ENCODE peak calls at places on chromosome 14, in four cellular contexts. One of them, this sample, is unnamed.

GRCh38 chr14:37618498-37619041 is 23.1 kb downstream of the TTC6 start:
- DNase-seq in A673: no peak
- DNase-seq in mammary epithelial cell: no peak
- DNase-seq in heart left ventricle: no peak
- DNase-seq in this sample: no peak

GRCh38 chr14:103708750-103709187 is 6.5 kb downstream of the XRCC3 start:
- DNase-seq in A673: no peak
- DNase-seq in mammary epithelial cell: no peak
- DNase-seq in heart left ventricle: no peak
- DNase-seq in this sample: no peak

GRCh38 chr14:58832010-58832409 is 194.2 kb downstream of the DACT1 start:
- DNase-seq in A673: no peak
- DNase-seq in mammary epithelial cell: peak; percentile 8
- DNase-seq in heart left ventricle: no peak
- DNase-seq in this sample: peak; percentile 41

GRCh38 chr14:63713765-63714164 is 14.1 kb downstream of the SGPP1 start:
- DNase-seq in A673: no peak
- DNase-seq in mammary epithelial cell: peak; percentile 69
- DNase-seq in heart left ventricle: no peak
- DNase-seq in this sample: peak; percentile 79

GRCh38 chr14:103521438-103521961 is 1.1 kb downstream of the CKB start:
- DNase-seq in A673: peak; percentile 51
- DNase-seq in mammary epithelial cell: no peak
- DNase-seq in heart left ventricle: peak; percentile 71
- DNase-seq in this sample: no peak

GRCh38 chr14:53209370-53209769 is 56.2 kb upstream of the DDHD1 start:
- DNase-seq in A673: no peak
- DNase-seq in mammary epithelial cell: no peak
- DNase-seq in heart left ventricle: no peak
- DNase-seq in this sample: no peak

GRCh38 chr14:63179383-63179782 is 24.9 kb upstream of the RHOJ start:
- DNase-seq in A673: no peak
- DNase-seq in mammary epithelial cell: peak; percentile 69
- DNase-seq in heart left ventricle: no peak
- DNase-seq in this sample: peak; percentile 76

GRCh38 chr14:91496790-91497189 is 13.3 kb downstream of the PPP4R3A start:
- DNase-seq in A673: no peak
- DNase-seq in mammary epithelial cell: no peak
- DNase-seq in heart left ventricle: no peak
- DNase-seq in this sample: no peak

GRCh38 chr14:73757876-73758391 is 43.8 kb upstream of the PNMA1 start:
- DNase-seq in A673: no peak
- DNase-seq in mammary epithelial cell: no peak
- DNase-seq in heart left ventricle: no peak
- DNase-seq in this sample: no peak

GRCh38 chr14:22668417-22668816 is 24.3 kb upstream of the OR6J1 start:
- DNase-seq in A673: no peak
- DNase-seq in mammary epithelial cell: no peak
- DNase-seq in heart left ventricle: no peak
- DNase-seq in this sample: no peak

GRCh38 chr14:93715279-93715927 is 72.9 kb downstream of the PRIMA1 start:
- DNase-seq in A673: no peak
- DNase-seq in mammary epithelial cell: no peak
- DNase-seq in heart left ventricle: no peak
- DNase-seq in this sample: no peak

GRCh38 chr14:54348923-54349615 is 47.7 kb upstream of the CDKN3 start:
- DNase-seq in A673: peak; percentile 43
- DNase-seq in mammary epithelial cell: no peak
- DNase-seq in heart left ventricle: peak; percentile 40
- DNase-seq in this sample: no peak

GRCh38 chr14:24664366-24664765 is 30.4 kb upstream of the GZMB start:
- DNase-seq in A673: no peak
- DNase-seq in mammary epithelial cell: peak; percentile 65
- DNase-seq in heart left ventricle: no peak
- DNase-seq in this sample: peak; percentile 57

GRCh38 chr14:51792819-51793218 is 67.6 kb upstream of the GNG2 start:
- DNase-seq in A673: no peak
- DNase-seq in mammary epithelial cell: no peak
- DNase-seq in heart left ventricle: no peak
- DNase-seq in this sample: no peak

GRCh38 chr14:52279405-52279804 is 11.9 kb downstream of the PTGDR start:
- DNase-seq in A673: no peak
- DNase-seq in mammary epithelial cell: peak; percentile 87
- DNase-seq in heart left ventricle: no peak
- DNase-seq in this sample: peak; percentile 58

GRCh38 chr14:47675239-47675488 is 241 bp downstream of the MDGA2 start:
- DNase-seq in A673: no peak
- DNase-seq in mammary epithelial cell: peak; percentile 0
- DNase-seq in heart left ventricle: no peak
- DNase-seq in this sample: no peak

GRCh38 chr14:85867450-85867849 is 337.5 kb downstream of the FLRT2 start:
- DNase-seq in A673: peak; percentile 21
- DNase-seq in mammary epithelial cell: no peak
- DNase-seq in heart left ventricle: no peak
- DNase-seq in this sample: peak; percentile 2

GRCh38 chr14:76426161-76426696 is 50.3 kb downstream of the ESRRB start:
- DNase-seq in A673: peak; percentile 49
- DNase-seq in mammary epithelial cell: no peak
- DNase-seq in heart left ventricle: no peak
- DNase-seq in this sample: no peak

GRCh38 chr14:37078131-37078530 is 94.3 kb downstream of the SLC25A21 start:
- DNase-seq in A673: no peak
- DNase-seq in mammary epithelial cell: no peak
- DNase-seq in heart left ventricle: no peak
- DNase-seq in this sample: no peak

GRCh38 chr14:68521557-68521901 is 271.3 kb downstream of the ZFP36L1 start:
- DNase-seq in A673: no peak
- DNase-seq in mammary epithelial cell: no peak
- DNase-seq in heart left ventricle: no peak
- DNase-seq in this sample: no peak

GRCh38 chr14:68522510-68523325 is 270.1 kb downstream of the ZFP36L1 start:
- DNase-seq in A673: peak; percentile 37
- DNase-seq in mammary epithelial cell: no peak
- DNase-seq in heart left ventricle: no peak
- DNase-seq in this sample: no peak

GRCh38 chr14:68523994-68524725 is 268.7 kb downstream of the ZFP36L1 start:
- DNase-seq in A673: no peak
- DNase-seq in mammary epithelial cell: no peak
- DNase-seq in heart left ventricle: no peak
- DNase-seq in this sample: no peak

GRCh38 chr14:68521952-68522509 is 270.8 kb downstream of the ZFP36L1 start:
- DNase-seq in A673: no peak
- DNase-seq in mammary epithelial cell: no peak
- DNase-seq in heart left ventricle: no peak
- DNase-seq in this sample: no peak

DNA sequence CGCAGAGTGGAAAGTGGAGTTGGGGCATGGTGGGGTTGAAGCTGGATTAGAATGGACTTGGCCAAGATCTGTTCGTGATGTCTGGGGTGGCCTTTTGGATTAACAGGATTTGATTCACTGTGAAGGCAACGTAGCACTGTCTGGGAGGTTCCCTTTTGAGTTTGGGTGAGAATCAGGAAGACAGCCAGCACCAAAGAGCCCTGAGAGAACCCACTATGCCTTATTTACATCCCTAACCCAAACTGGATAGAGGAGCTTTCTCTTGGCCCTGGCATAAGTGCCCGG is 269.6 kb downstream of the ZFP36L1 start:
- DNase-seq in A673: no peak
- DNase-seq in mammary epithelial cell: no peak
- DNase-seq in heart left ventricle: no peak
- DNase-seq in this sample: no peak
- H3K4me3 ChIP-seq in A673: no peak overlapping the region
- H3K4me3 ChIP-seq in mammary epithelial cell: no peak overlapping the region
- H3K4me3 ChIP-seq in heart left ventricle: no peak overlapping the region
- H3K4me3 ChIP-seq in this sample: no peak overlapping the region

GRCh38 chr14:83702619-83703018 is 1827.3 kb upstream of the FLRT2 start:
- DNase-seq in A673: no peak
- DNase-seq in mammary epithelial cell: no peak
- DNase-seq in heart left ventricle: no peak
- DNase-seq in this sample: no peak

GRCh38 chr14:83709116-83709515 is 1820.8 kb upstream of the FLRT2 start:
- DNase-seq in A673: no peak
- DNase-seq in mammary epithelial cell: no peak
- DNase-seq in heart left ventricle: no peak
- DNase-seq in this sample: peak; percentile 75

GRCh38 chr14:83707056-83707455 is 1822.9 kb upstream of the FLRT2 start:
- DNase-seq in A673: no peak
- DNase-seq in mammary epithelial cell: no peak
- DNase-seq in heart left ventricle: no peak
- DNase-seq in this sample: peak; percentile 69

GRCh38 chr14:83706555-83706954 is 1823.4 kb upstream of the FLRT2 start:
- DNase-seq in A673: peak; percentile 63
- DNase-seq in mammary epithelial cell: no peak
- DNase-seq in heart left ventricle: no peak
- DNase-seq in this sample: no peak
- TF ChIP-seq CTCF in A673: no peak
- TF ChIP-seq CTCF in mammary epithelial cell: no peak
- TF ChIP-seq CTCF in heart left ventricle: no peak
- TF ChIP-seq CTCF in this sample: no peak

GRCh38 chr14:75294649-75295033 is 16.0 kb downstream of the FOS start:
- DNase-seq in A673: peak; percentile 51
- DNase-seq in mammary epithelial cell: no peak
- DNase-seq in heart left ventricle: no peak
- DNase-seq in this sample: no peak

GRCh38 chr14:75293920-75294648 is 15.5 kb downstream of the FOS start:
- DNase-seq in A673: peak; percentile 94
- DNase-seq in mammary epithelial cell: peak; percentile 95
- DNase-seq in heart left ventricle: peak; percentile 97
- DNase-seq in this sample: peak; percentile 92

GRCh38 chr14:75297417-75298040 is 18.9 kb downstream of the FOS start:
- DNase-seq in A673: no peak
- DNase-seq in mammary epithelial cell: no peak
- DNase-seq in heart left ventricle: no peak
- DNase-seq in this sample: no peak

GRCh38 chr14:75295061-75295461 is 16.4 kb downstream of the FOS start:
- DNase-seq in A673: peak; percentile 68
- DNase-seq in mammary epithelial cell: peak; percentile 38
- DNase-seq in heart left ventricle: peak; percentile 74
- DNase-seq in this sample: peak; percentile 59

GRCh38 chr14:75295491-75296338 is 17.1 kb downstream of the FOS start:
- DNase-seq in A673: peak; percentile 88
- DNase-seq in mammary epithelial cell: peak; percentile 59
- DNase-seq in heart left ventricle: peak; percentile 84
- DNase-seq in this sample: peak; percentile 75
- H3K4me3 ChIP-seq in A673: peak overlapping the region; percentile 62
- H3K4me3 ChIP-seq in mammary epithelial cell: peak overlapping the region; percentile 80
- H3K4me3 ChIP-seq in heart left ventricle: peak overlapping the region; percentile 61
- H3K4me3 ChIP-seq in this sample: peak overlapping the region; percentile 74

DNA sequence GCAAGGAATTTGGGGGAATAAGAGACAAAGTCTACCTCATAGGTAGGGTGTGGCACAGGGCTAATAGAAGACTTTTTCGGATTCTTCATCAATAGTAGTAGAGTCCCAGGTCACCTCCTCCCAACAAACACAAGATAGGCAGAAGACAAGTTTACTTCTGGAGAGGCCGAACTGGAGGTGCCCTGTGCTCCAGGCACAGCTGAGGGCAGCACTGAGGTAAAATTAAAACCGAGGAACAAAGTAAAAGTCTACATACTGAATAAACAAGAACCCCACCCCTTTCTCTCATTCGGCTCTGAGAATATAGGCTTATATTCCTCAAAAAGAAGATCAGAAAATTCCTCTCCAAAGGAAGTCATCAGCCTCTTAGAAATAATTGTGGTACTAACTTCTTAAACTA is 161.6 kb downstream of the SEC23A start:
- DNase-seq in A673: no peak
- DNase-seq in mammary epithelial cell: no peak
- DNase-seq in heart left ventricle: no peak
- DNase-seq in this sample: no peak
- TF ChIP-seq CTCF in A673: no peak
- TF ChIP-seq CTCF in mammary epithelial cell: no peak
- TF ChIP-seq CTCF in heart left ventricle: no peak
- TF ChIP-seq CTCF in this sample: no peak

GRCh38 chr14:81018245-81018644 is 62.8 kb downstream of the TSHR start:
- DNase-seq in A673: no peak
- DNase-seq in mammary epithelial cell: no peak
- DNase-seq in heart left ventricle: no peak
- DNase-seq in this sample: no peak
- H3K4me3 ChIP-seq in A673: no peak overlapping the region
- H3K4me3 ChIP-seq in mammary epithelial cell: no peak overlapping the region
- H3K4me3 ChIP-seq in heart left ventricle: no peak overlapping the region
- H3K4me3 ChIP-seq in this sample: no peak overlapping the region

DNA sequence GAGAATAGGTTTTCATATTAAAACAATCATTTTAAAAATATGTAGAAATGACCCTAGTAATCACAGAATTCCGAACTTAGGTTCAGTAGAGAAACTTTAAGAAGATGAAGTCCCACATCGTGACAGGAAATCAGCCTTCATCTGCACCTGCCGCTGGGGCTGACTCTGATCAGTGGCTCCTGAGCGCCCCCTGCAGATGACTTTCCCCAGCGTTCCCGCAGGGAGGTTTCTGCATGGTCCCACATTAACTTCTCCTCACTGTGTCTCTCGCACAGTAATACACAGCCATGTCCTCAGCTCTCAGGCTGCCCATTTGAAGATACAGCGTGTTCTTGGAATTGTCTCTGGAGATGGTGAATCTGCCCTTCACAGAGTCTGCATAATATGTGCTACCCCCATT is 1131.1 kb downstream of the TMEM121 start:
- DNase-seq in A673: peak; percentile 33
- DNase-seq in mammary epithelial cell: no peak
- DNase-seq in heart left ventricle: no peak
- DNase-seq in this sample: no peak
- TF ChIP-seq CTCF in A673: peak; percentile 67
- TF ChIP-seq CTCF in mammary epithelial cell: no peak
- TF ChIP-seq CTCF in heart left ventricle: no peak
- TF ChIP-seq CTCF in this sample: no peak